ENCODE peak calls at places on chromosome 1, in nine cellular contexts. J is fibroblast of lung, R is hepatocyte, K is aorta, A is esophagus squamous epithelium, I is A549, M is PC-3, D is ovary, N is cardiac muscle cell. U is an unnamed sample. For H3K4me1, the result is how much of the 10 kb centered on the place peaks cover.

GRCh38 chr1:52102336-52103013 is 39.4 kb upstream of the ZFYVE9 start:
- DNase-seq in J (peak), R (no peak), K (no peak), A (no peak), I (no peak), M (no peak), D (no peak), N (no peak), U (no peak)

GRCh38 chr1:27618341-27619067 is 14.6 kb upstream of the AHDC1 start:
- DNase-seq in J (no peak), R (no peak), K (no peak), A (no peak), I (no peak), M (no peak), D (no peak), N (no peak), U (no peak)

GRCh38 chr1:147723691-147724323 is 36.6 kb downstream of the GJA5 start:
- DNase-seq in J (peak), R (peak), K (peak), A (no peak), I (peak), M (peak), D (no peak), N (peak), U (no peak)

GRCh38 chr1:155962599-155963211 is 15.6 kb downstream of the ARHGEF2 start:
- DNase-seq in J (peak), R (no peak), K (peak), A (no peak), I (no peak), M (peak), D (peak), N (peak), U (no peak)

GRCh38 chr1:94284481-94284880 is 47.1 kb upstream of the ARHGAP29 start:
- DNase-seq in J (peak), R (no peak), K (no peak), A (no peak), I (no peak), M (no peak), D (no peak), N (no peak), U (no peak)

GRCh38 chr1:19563336-19564097 is 78.2 kb upstream of the CAPZB start:
- DNase-seq in J (peak), R (peak), K (peak), A (no peak), I (no peak), M (no peak), D (peak), N (peak), U (no peak)

GRCh38 chr1:203769505-203770343 is 4.7 kb downstream of the LAX1 start:
- DNase-seq in J (peak), R (peak), K (peak), A (no peak), I (peak), M (peak), D (peak), N (peak), U (peak)

GRCh38 chr1:46735708-46736324 is 16.9 kb upstream of the EFCAB14 start:
- DNase-seq in J (peak), R (peak), K (no peak), A (no peak), I (peak), M (peak), D (no peak), N (peak), U (no peak)

GRCh38 chr1:151282883-151283725 is 1.0 kb downstream of the ZNF687 start:
- DNase-seq in J (no peak), R (peak), K (peak), A (no peak), I (no peak), M (peak), D (peak), N (peak), U (no peak)

GRCh38 chr1:169109561-169110134 is 3.2 kb downstream of the ATP1B1 start:
- DNase-seq in J (peak), R (peak), K (no peak), A (no peak), I (peak), M (peak), D (peak), N (peak), U (no peak)

GRCh38 chr1:186082235-186082937 is 292.7 kb downstream of the TPR start:
- DNase-seq in J (peak), R (peak), K (peak), A (no peak), I (peak), M (peak), D (peak), N (peak), U (peak)

GRCh38 chr1:109296782-109297181 is 10.0 kb downstream of the MYBPHL start:
- DNase-seq in J (no peak), R (no peak), K (no peak), A (no peak), I (no peak), M (no peak), D (no peak), N (no peak), U (no peak)

GRCh38 chr1:164576311-164577271 is 17.6 kb downstream of the PBX1 start:
- DNase-seq in J (peak), R (no peak), K (peak), A (no peak), I (no peak), M (no peak), D (peak), N (peak), U (no peak)

GRCh38 chr1:61157420-61157987 is 75.1 kb downstream of the NFIA start:
- DNase-seq in J (peak), R (peak), K (no peak), A (no peak), I (no peak), M (no peak), D (no peak), N (peak), U (no peak)

GRCh38 chr1:8184301-8184700 is 133.6 kb upstream of the SLC45A1 start:
- DNase-seq in J (no peak), R (no peak), K (no peak), A (no peak), I (peak), M (peak), D (no peak), N (no peak), U (no peak)

GRCh38 chr1:203082571-203083462 is 3.0 kb downstream of the MYOG start:
- DNase-seq in J (no peak), R (no peak), K (no peak), A (no peak), I (no peak), M (no peak), D (no peak), N (no peak), U (no peak)

GRCh38 chr1:24108334-24109165 is 3.4 kb downstream of the MYOM3 start:
- DNase-seq in J (peak), R (peak), K (peak), A (no peak), I (peak), M (peak), D (no peak), N (peak), U (no peak)

GRCh38 chr1:179923044-179923443 is 31.6 kb upstream of the CEP350 start:
- DNase-seq in J (no peak), R (no peak), K (no peak), A (no peak), I (no peak), M (no peak), D (no peak), N (no peak), U (no peak)

GRCh38 chr1:53628286-53628955 is 110.5 kb downstream of the GLIS1 start:
- DNase-seq in J (no peak), R (no peak), K (peak), A (no peak), I (no peak), M (no peak), D (no peak), N (no peak), U (no peak)

GRCh38 chr1:41482001-41482765 is 2.3 kb downstream of the EDN2 start:
- DNase-seq in J (no peak), R (no peak), K (peak), A (no peak), I (no peak), M (peak), D (no peak), N (no peak), U (no peak)

GRCh38 chr1:1399870-1400575 is 888 bp upstream of the CCNL2 start:
- DNase-seq in J (peak), R (no peak), K (no peak), A (no peak), I (no peak), M (peak), D (no peak), N (peak), U (no peak)

GRCh38 chr1:246004281-246004680 is 502.8 kb downstream of the SMYD3 start:
- DNase-seq in J (no peak), R (no peak), K (no peak), A (no peak), I (no peak), M (no peak), D (no peak), N (no peak), U (no peak)

GRCh38 chr1:25760871-25761270 is 39.1 kb upstream of the SELENON start:
- DNase-seq in J (no peak), R (no peak), K (no peak), A (no peak), I (no peak), M (no peak), D (no peak), N (no peak), U (no peak)

GRCh38 chr1:244603498-244603897 is 49.4 kb upstream of the DESI2 start:
- DNase-seq in J (peak), R (peak), K (no peak), A (no peak), I (peak), M (peak), D (no peak), N (peak), U (no peak)

GRCh38 chr1:28509705-28510349 is 4.0 kb downstream of the RCC1 start:
- DNase-seq in J (peak), R (no peak), K (no peak), A (no peak), I (no peak), M (no peak), D (no peak), N (peak), U (no peak)

GRCh38 chr1:45924736-45925135 is 121.3 kb downstream of the MAST2 start:
- DNase-seq in J (peak), R (peak), K (no peak), A (no peak), I (peak), M (no peak), D (no peak), N (peak), U (no peak)

GRCh38 chr1:4797429-4797828 is 143.0 kb downstream of the AJAP1 start:
- DNase-seq in J (no peak), R (no peak), K (no peak), A (no peak), I (no peak), M (no peak), D (no peak), N (no peak), U (no peak)

GRCh38 chr1:4796161-4796998 is 142.0 kb downstream of the AJAP1 start:
- DNase-seq in J (no peak), R (no peak), K (no peak), A (no peak), I (no peak), M (no peak), D (no peak), N (no peak), U (no peak)

GRCh38 chr1:4792565-4792964 is 138.2 kb downstream of the AJAP1 start:
- DNase-seq in J (no peak), R (no peak), K (no peak), A (no peak), I (no peak), M (no peak), D (no peak), N (no peak), U (no peak)

GRCh38 chr1:4796999-4797375 is 142.6 kb downstream of the AJAP1 start:
- DNase-seq in J (no peak), R (no peak), K (no peak), A (no peak), I (no peak), M (no peak), D (peak), N (no peak), U (no peak)

GRCh38 chr1:4794020-4794780 is 139.8 kb downstream of the AJAP1 start:
- DNase-seq in J (no peak), R (no peak), K (no peak), A (no peak), I (no peak), M (no peak), D (no peak), N (no peak), U (no peak)
- H3K4me1 ChIP-seq in J (under half), R (under half), K (under half), A (under half), I (under half), M (under half), D (under half), N (under half), U (under half)

DNA sequence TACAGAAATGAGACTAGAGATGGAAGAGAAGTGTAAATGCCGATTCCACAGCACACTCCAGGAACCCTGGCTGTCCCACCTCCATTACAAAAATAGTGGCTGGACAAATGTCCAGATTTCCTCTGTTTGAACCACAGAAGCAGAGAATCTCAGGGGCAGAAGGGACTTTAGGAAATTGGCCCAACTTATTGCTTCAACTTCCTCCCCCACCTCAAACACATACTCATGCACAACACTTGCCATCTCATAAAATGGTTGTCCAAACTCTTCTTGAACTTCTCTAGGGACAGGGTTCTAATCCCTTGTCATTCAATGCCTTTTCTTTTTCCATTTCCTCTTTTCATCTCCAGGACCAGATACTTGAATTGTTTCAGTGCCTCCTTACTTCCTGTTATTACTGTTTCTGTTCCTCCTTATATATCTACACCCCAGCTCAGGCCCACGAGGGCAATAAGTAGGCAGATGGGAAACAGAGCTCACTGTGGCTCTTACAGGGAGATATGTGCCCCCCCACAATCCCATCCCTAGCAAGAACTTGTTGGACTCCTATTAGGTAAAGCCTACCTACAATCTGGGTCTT is 8.5 kb upstream of the B4GALT3 start:
- DNase-seq in J (no peak), R (no peak), K (peak), A (no peak), I (no peak), M (no peak), D (no peak), N (no peak), U (no peak)
- H3K4me1 ChIP-seq in J (under half), R (under half), K (under half), A (under half), I (under half), M (under half), D (under half), N (under half), U (under half)

DNA sequence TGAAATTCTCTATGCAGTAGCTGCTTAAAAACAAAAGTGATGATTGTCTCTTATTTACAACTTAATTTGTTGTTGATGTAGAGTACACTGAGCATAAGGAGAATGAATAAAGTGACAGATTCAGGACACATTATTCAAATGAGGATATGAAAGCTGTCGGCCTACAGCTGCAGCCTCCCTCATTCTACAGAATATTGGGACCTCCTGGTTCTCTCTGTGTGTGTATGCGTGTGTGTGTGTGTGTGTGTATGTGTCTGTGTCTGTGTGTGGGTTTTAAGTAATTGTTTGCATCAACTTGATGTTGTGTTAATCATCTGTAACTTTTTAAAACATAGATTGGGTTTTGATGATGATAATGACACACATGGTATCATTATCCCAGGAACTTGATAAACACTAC is 17.9 kb downstream of the PROX1 start:
- DNase-seq in J (no peak), R (no peak), K (no peak), A (no peak), I (no peak), M (no peak), D (no peak), N (no peak), U (no peak)
- H3K4me1 ChIP-seq in J (under half), R (under half), K (under half), A (under half), I (under half), M (under half), D (under half), N (half or more), U (under half)

DNA sequence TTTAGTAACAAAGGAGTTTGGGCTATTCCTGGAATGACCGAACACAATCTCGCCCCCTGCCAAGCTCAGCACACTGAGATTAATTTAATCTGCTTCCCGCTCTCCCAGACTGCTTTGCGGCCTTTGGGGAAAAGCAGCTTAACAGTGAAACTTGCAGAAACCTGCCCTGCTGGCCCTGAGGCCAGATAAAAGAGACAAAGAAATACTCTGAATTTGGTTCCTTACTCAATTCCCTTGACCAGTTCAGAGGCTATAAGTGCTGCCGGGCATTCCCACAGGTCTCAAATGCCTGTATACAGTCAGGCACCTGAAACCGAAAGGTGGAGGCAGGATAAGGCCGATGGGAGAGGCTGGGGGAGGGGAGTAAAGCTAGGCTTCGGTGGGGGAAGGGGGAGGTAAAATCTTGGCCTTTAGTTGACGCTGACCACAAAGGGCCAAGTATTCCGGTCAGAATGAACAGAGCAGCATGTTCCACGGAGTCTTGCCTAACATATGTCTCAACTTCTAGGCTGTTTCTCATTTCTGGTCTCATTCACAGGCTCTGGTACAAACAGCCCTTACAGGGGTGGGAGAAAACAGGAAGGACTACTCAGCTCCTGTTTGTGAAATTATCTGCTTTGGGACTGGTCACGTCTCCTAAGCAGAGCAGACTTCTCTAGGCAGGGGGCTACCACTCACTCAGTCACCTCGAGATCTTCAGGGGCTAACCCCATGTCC is 17.8 kb upstream of the A3GALT2 start:
- DNase-seq in J (peak), R (peak), K (peak), A (no peak), I (no peak), M (no peak), D (peak), N (peak), U (no peak)
- H3K4me1 ChIP-seq in J (half or more), R (half or more), K (under half), A (half or more), I (half or more), M (half or more), D (under half), N (half or more), U (half or more)

DNA sequence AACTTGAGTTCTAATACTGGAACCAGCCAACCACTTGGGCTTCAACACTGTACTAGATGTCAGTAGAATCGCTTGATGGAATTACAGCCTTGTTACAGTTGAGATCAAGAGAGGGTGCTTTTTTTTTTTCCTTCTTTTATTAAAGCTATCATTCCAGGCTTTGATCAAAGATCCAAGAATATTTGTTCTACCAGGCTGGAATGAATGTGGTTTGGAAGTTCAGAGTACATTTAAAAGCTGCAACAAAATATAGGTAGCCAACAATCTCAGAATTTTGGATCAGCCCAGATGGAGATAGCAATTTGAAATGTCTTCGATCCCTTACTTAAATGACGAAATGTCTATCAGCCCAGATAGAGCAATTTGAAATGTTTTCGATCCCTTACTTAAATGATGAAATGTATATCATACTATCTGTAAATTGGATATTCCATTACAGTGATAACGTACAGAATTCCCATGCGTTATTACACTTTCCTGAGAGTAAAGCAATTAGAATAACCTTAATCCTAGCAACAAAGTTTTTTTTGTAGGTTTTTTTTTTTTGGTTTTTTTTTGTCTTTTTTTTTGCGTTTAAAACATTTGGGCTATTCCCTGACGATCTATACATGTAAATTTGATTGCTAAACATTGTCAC is 3.6 kb downstream of the ZNF281 start:
- DNase-seq in J (no peak), R (no peak), K (no peak), A (no peak), I (no peak), M (no peak), D (no peak), N (no peak), U (no peak)
- H3K4me1 ChIP-seq in J (under half), R (under half), K (under half), A (under half), I (half or more), M (half or more), D (under half), N (under half), U (under half)

DNA sequence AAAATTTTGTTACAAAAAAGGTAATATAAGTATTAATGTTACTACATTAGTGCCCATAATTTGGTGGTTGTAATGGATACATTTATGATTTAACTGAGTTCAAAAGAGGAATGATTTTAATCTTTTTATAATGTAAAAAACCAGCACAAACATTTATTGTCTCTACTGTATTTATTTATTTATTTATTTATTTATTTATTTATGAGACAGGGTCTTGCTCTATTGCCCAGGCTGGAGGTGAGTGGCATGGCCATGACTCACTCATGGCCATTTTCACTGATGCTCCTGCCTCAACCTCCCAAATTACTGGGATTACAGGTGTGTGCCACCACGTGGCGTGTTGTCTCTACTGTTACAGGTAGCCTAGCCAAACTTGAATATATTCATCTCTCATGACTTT is 21.9 kb downstream of the SPEN start:
- DNase-seq in J (no peak), R (no peak), K (no peak), A (no peak), I (no peak), M (no peak), D (no peak), N (no peak), U (no peak)
- H3K4me1 ChIP-seq in J (under half), R (under half), K (under half), A (under half), I (under half), M (under half), D (under half), N (under half), U (under half)

GRCh38 chr1:83742446-83742845 is 256.5 kb downstream of the TTLL7 start:
- DNase-seq in J (no peak), R (no peak), K (no peak), A (no peak), I (no peak), M (no peak), D (no peak), N (no peak), U (no peak)
- H3K4me1 ChIP-seq in J (under half), R (under half), K (under half), A (under half), I (under half), M (under half), D (under half), N (under half), U (under half)

GRCh38 chr1:66266756-66267155 is 267.2 kb upstream of the SGIP1 start:
- DNase-seq in J (no peak), R (no peak), K (no peak), A (no peak), I (no peak), M (no peak), D (no peak), N (no peak), U (no peak)
- H3K4me1 ChIP-seq in J (under half), R (under half), K (under half), A (under half), I (half or more), M (under half), D (under half), N (under half), U (under half)

U was measured in keratinocyte.